ENCODE peak calls at places on chromosomes 13 and 19, in four cellular contexts. C, K, J and H are unnamed samples.

GRCh38 chr19:38362076-38362945 is 12.1 kb upstream of the PSMD8 start:
- DNase-seq in C (peak; percentile 87), J (peak; percentile 10), K (no peak), H (no peak)

GRCh38 chr19:2615782-2616181 is 86.7 kb downstream of the GNG7 start:
- DNase-seq in J (no peak), C (no peak), K (no peak), H (no peak)

GRCh38 chr13:25963681-25964080 is 88.1 kb downstream of the SHISA2 start:
- DNase-seq in C (no peak), K (no peak), J (no peak), H (no peak)

GRCh38 chr13:52195052-52195837 is 35.8 kb upstream of the NEK3 start:
- DNase-seq in J (no peak), K (peak; percentile 22), C (peak; percentile 89), H (peak; percentile 48)

GRCh38 chr19:45564131-45564780 is 20.3 kb downstream of the OPA3 start:
- DNase-seq in C (no peak), K (no peak), J (no peak), H (no peak)

GRCh38 chr19:18865973-18866799 is 29.8 kb downstream of the CERS1 start:
- DNase-seq in C (peak; percentile 80), K (no peak), J (no peak), H (no peak)

GRCh38 chr19:54252243-54252642 is 4.8 kb downstream of the LILRB5 start:
- DNase-seq in J (no peak), C (no peak), K (no peak), H (no peak)

GRCh38 chr13:113157206-113157928 is 1.1 kb upstream of the PROZ start:
- DNase-seq in J (no peak), C (no peak), K (no peak), H (no peak)

GRCh38 chr19:16226184-16226591 is 28.5 kb downstream of the AP1M1 start:
- DNase-seq in K (no peak), C (peak; percentile 48), J (no peak), H (no peak)

GRCh38 chr13:38348890-38349289 is 761 bp upstream of the UFM1 start:
- DNase-seq in C (no peak), J (no peak), K (no peak), H (no peak)

GRCh38 chr13:37863708-37864107 is 5.9 kb downstream of the TRPC4 start:
- DNase-seq in K (no peak), J (no peak), C (no peak), H (no peak)

GRCh38 chr19:18224525-18225354 is 1.5 kb downstream of the PDE4C start:
- DNase-seq in K (peak; percentile 98), J (peak; percentile 62), C (peak; percentile 99), H (peak; percentile 97)

GRCh38 chr19:52028780-52029123 is 573 bp upstream of the ZNF614 start:
- DNase-seq in C (no peak), J (no peak), K (no peak), H (no peak)